ENCODE peak calls at places on chromosomes 2 and 18, in seven cellular contexts. C is stimulated activated CD8-positive, alpha-beta memory T cell treated with anti-CD3 and anti-CD28 coated beads, Interleukin-7, amount 100 ng/mL, for 48 hours; B is amniotic stem cell; Q is A549; K is NCI-H2227 treated with DMSO at 0.1 percent for 48 hours; V is mammary epithelial cell; J is GM10248. F is an unnamed sample.

GRCh38 chr2:1822341-1822740 is 78.0 kb upstream of the PXDN start:
- DNase-seq in C (no peak), B (no peak), Q (no peak), K (no peak), V (no peak), J (no peak), F (no peak)

GRCh38 chr18:6807504-6808257 is 78.2 kb downstream of the ARHGAP28 start:
- DNase-seq in C (no peak), B (no peak), Q (no peak), K (no peak), V (no peak), J (no peak), F (no peak)

GRCh38 chr2:174586896-174587295 is 10.7 kb downstream of the WIPF1 start:
- DNase-seq in C (no peak), B (no peak), Q (no peak), K (no peak), V (no peak), J (no peak), F (no peak)

GRCh38 chr2:183093857-183094657 is 15.5 kb downstream of the DUSP19 start:
- DNase-seq in C (no peak), B (no peak), Q (no peak), K (no peak), V (peak), J (peak), F (peak)

GRCh38 chr2:204473224-204473623 is 72.1 kb upstream of the PARD3B start:
- DNase-seq in C (no peak), B (no peak), Q (no peak), K (no peak), V (no peak), J (no peak), F (no peak)

GRCh38 chr2:142742301-142743214 is 134.9 kb upstream of the KYNU start:
- DNase-seq in C (no peak), B (no peak), Q (no peak), K (no peak), V (peak), J (peak), F (no peak)

GRCh38 chr2:47744074-47744473 is 38.9 kb upstream of the MSH6 start:
- DNase-seq in C (no peak), B (no peak), Q (no peak), K (no peak), V (no peak), J (no peak), F (no peak)

GRCh38 chr18:48638896-48639771 is 100.3 kb downstream of the CTIF start:
- DNase-seq in C (no peak), B (no peak), Q (no peak), K (no peak), V (no peak), J (no peak), F (no peak)

GRCh38 chr2:55922488-55922887 is 1.1 kb downstream of the EFEMP1 start:
- DNase-seq in C (no peak), B (no peak), Q (no peak), K (no peak), V (peak), J (no peak), F (no peak)

GRCh38 chr2:102601730-102602129 is 17.6 kb upstream of the SLC9A2 start:
- DNase-seq in C (no peak), B (no peak), Q (no peak), K (no peak), V (no peak), J (no peak), F (no peak)

GRCh38 chr2:161020437-161020836 is 139.8 kb upstream of the TANK start:
- DNase-seq in C (no peak), B (no peak), Q (no peak), K (no peak), V (no peak), J (no peak), F (no peak)

GRCh38 chr2:39007875-39008504 is 112.9 kb downstream of the SOS1 start:
- DNase-seq in C (no peak), B (no peak), Q (no peak), K (no peak), V (no peak), J (no peak), F (no peak)

GRCh38 chr2:70557171-70557838 is 3.7 kb upstream of the TGFA start:
- DNase-seq in C (no peak), B (no peak), Q (no peak), K (peak), V (no peak), J (no peak), F (no peak)

GRCh38 chr18:48003426-48004349 is 73.2 kb upstream of the SMAD2 start:
- DNase-seq in C (no peak), B (no peak), Q (peak), K (no peak), V (peak), J (no peak), F (no peak)

GRCh38 chr18:58541789-58542425 is 87.0 kb downstream of the ALPK2 start:
- DNase-seq in C (peak), B (peak), Q (peak), K (no peak), V (peak), J (peak), F (peak)

GRCh38 chr2:31078579-31079105 is 59.6 kb downstream of the GALNT14 start:
- DNase-seq in C (no peak), B (no peak), Q (peak), K (no peak), V (peak), J (no peak), F (no peak)

GRCh38 chr2:68646303-68646702 is 2.9 kb downstream of the PROKR1 start:
- DNase-seq in C (no peak), B (no peak), Q (no peak), K (no peak), V (peak), J (no peak), F (no peak)